ENCODE peak calls at places on chromosomes 12 and 14, in six cellular contexts. R, E, L, K, M and D are unnamed samples.

GRCh38 chr12:76763746-76764675 is at the start of gene ZDHHC17:
- DNase-seq in R (peak), E (peak), L (peak), K (peak), M (peak), D (peak)

GRCh38 chr12:130480887-130481286 is 143.2 kb downstream of the PIWIL1 start:
- DNase-seq in R (no peak), E (peak), L (no peak), K (no peak), M (no peak), D (no peak)

GRCh38 chr12:109840349-109841073 is 7.3 kb upstream of the TRPV4 start:
- DNase-seq in R (no peak), E (no peak), L (no peak), K (no peak), M (no peak), D (no peak)

GRCh38 chr14:104290058-104290667 is 151.8 kb downstream of the KIF26A start:
- DNase-seq in R (peak), E (peak), L (peak), K (no peak), M (no peak), D (peak)

GRCh38 chr12:11446372-11446771 is 51.0 kb upstream of the PRB2 start:
- DNase-seq in R (no peak), E (no peak), L (no peak), K (no peak), M (peak), D (no peak)

GRCh38 chr12:73053903-73054302 is 781.7 kb downstream of the TRHDE start:
- DNase-seq in R (no peak), E (no peak), L (no peak), K (no peak), M (no peak), D (no peak)

GRCh38 chr12:119528241-119528640 is 65.3 kb upstream of the TMEM233 start:
- DNase-seq in R (no peak), E (no peak), L (no peak), K (no peak), M (no peak), D (no peak)

GRCh38 chr14:104528496-104528895 is 51.1 kb upstream of the C14orf180 start:
- DNase-seq in R (no peak), E (peak), L (no peak), K (no peak), M (no peak), D (no peak)

GRCh38 chr12:107007421-107007820 is 20.5 kb upstream of the MTERF2 start:
- DNase-seq in R (no peak), E (no peak), L (no peak), K (no peak), M (no peak), D (no peak)

GRCh38 chr12:121284551-121285390 is 11.7 kb downstream of the CAMKK2 start:
- DNase-seq in R (no peak), E (peak), L (no peak), K (no peak), M (no peak), D (no peak)

GRCh38 chr14:30194769-30195168 is 267.1 kb upstream of the PRKD1 start:
- DNase-seq in R (no peak), E (no peak), L (no peak), K (no peak), M (no peak), D (no peak)

GRCh38 chr14:65753061-65753460 is 340.5 kb downstream of the FUT8 start:
- DNase-seq in R (no peak), E (no peak), L (no peak), K (no peak), M (no peak), D (no peak)

GRCh38 chr14:24665440-24665991 is 31.5 kb upstream of the GZMB start:
- DNase-seq in R (no peak), E (no peak), L (no peak), K (no peak), M (peak), D (no peak)

GRCh38 chr14:68394719-68395117 is 398.1 kb downstream of the ZFP36L1 start:
- DNase-seq in R (no peak), E (peak), L (no peak), K (no peak), M (no peak), D (no peak)

GRCh38 chr14:99721792-99722516 is 37.9 kb downstream of the CYP46A1 start:
- DNase-seq in R (no peak), E (no peak), L (peak), K (no peak), M (no peak), D (peak)

GRCh38 chr12:98698603-98699463 is 53.7 kb downstream of the APAF1 start:
- DNase-seq in R (no peak), E (peak), L (no peak), K (peak), M (peak), D (no peak)

GRCh38 chr12:7369274-7369729 is 65.4 kb downstream of the ACSM4 start:
- DNase-seq in R (peak), E (no peak), L (no peak), K (peak), M (no peak), D (no peak)

GRCh38 chr12:78086553-78087362 is 256.1 kb downstream of the NAV3 start:
- DNase-seq in R (no peak), E (no peak), L (no peak), K (no peak), M (no peak), D (no peak)
- TF ChIP-seq CTCF in R (no peak), E (no peak), L (no peak), K (no peak), M (no peak), D (no peak)

DNA sequence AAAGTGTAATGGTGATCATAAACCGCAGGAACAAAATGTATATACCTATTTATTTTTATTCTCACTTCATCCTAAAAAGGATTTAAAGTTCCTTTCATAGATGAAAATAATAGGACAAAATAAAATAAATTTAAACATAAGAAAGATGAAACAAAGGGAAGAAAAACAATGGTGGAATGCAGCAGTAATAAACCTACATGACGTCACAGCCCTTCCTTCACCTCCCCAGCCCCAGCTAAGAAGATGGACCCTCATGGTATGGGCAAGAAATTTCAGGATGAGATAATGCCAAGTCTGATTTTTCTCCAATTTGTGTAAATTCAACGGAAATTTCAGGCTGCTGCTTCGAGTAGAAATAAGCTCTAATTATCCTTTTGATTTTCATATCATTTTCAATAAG is 381.0 kb downstream of the LRIG3 start:
- DNase-seq in R (no peak), E (no peak), L (no peak), K (no peak), M (no peak), D (no peak)
- H3K27ac ChIP-seq in R (no peak), E (no peak), L (no peak), K (no peak), M (no peak), D (no peak)

DNA sequence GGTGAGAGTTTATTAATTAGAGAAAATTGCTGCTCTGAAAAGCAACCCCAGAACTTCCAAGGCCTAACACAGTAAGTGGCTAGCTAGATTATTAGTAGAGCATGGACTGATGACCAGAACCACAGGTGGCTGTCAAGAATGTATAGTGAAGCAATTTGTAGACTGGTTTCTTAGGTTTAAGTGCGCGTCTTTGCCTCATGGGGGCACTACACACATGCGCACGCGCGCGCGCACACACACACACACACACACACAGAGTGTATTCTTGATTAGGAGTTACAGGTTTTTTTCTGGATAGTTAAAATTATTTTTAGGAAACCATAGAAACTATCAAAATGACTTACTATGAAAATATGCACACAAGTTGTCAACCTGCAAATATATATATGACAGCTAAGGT is 66.5 kb downstream of the BHLHE41 start:
- DNase-seq in R (no peak), E (no peak), L (no peak), K (no peak), M (peak), D (no peak)
- TF ChIP-seq CTCF in R (no peak), E (no peak), L (no peak), K (no peak), M (peak), D (no peak)

DNA sequence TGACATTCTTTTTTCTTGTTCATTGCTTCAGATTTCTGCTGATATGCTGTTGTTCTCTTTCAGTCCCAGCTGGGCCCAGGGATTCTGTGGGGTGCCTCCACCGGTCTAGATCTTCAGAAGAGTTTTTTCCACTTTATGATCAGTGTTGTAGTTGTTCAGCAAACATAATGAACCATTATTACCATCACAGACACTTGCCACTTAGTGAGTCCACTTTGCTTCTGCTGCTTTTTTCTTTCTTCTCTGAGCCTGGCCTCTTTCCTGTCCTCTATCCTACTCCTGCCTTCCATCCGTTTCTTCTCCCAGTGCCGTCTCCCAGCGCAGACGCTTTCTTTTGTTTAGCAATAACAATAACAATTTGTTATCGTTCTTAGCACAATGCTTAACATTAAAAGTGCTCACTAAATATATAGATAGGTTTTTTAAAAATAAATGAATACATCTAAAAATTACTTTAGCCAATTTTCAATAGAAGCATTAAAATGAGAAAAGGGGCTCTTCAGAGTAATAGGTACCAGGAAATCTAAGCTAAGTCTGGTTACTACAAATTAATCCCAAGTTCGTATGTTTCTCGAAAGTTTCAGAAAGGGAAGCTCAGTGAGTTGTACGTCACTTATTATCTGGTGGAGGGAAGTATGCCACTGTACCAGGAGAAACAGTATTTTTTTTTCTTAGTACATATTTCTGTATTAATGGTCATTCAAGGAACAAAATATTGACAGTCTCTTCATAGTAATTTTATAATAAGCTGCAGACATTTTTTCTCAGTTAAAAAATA is 98.2 kb downstream of the SRGAP1 start:
- DNase-seq in R (no peak), E (no peak), L (no peak), K (no peak), M (no peak), D (no peak)
- H3K27ac ChIP-seq in R (no peak), E (no peak), L (no peak), K (peak), M (no peak), D (no peak)